ENCODE peak calls at places on chromosomes 3 and 15, in four cellular contexts. One of them, this sample, is unnamed.
A peak's percentile ranks its signal among the peaks of the same experiment; 100 is the strongest.

GRCh38 chr15:60299452-60300047 is 98.2 kb downstream of the ANXA2 start:
- DNase-seq in neural progenitor cell: peak; percentile 33
- DNase-seq in mucosa of descending colon: peak; percentile 66
- DNase-seq in body of pancreas: peak; percentile 46
- DNase-seq in this sample: peak; percentile 66

GRCh38 chr3:167874667-167875372 is 139.3 kb downstream of the SERPINI1 start:
- DNase-seq in neural progenitor cell: no peak
- DNase-seq in mucosa of descending colon: no peak
- DNase-seq in body of pancreas: no peak
- DNase-seq in this sample: no peak

GRCh38 chr3:187902041-187902471 is 156.8 kb upstream of the BCL6 start:
- DNase-seq in neural progenitor cell: no peak
- DNase-seq in mucosa of descending colon: no peak
- DNase-seq in body of pancreas: no peak
- DNase-seq in this sample: no peak

GRCh38 chr3:44825264-44825925 is 36.3 kb upstream of the TMEM42 start:
- DNase-seq in neural progenitor cell: no peak
- DNase-seq in mucosa of descending colon: no peak
- DNase-seq in body of pancreas: no peak
- DNase-seq in this sample: no peak

GRCh38 chr3:171374661-171375285 is 85.4 kb downstream of the TNIK start:
- DNase-seq in neural progenitor cell: no peak
- DNase-seq in mucosa of descending colon: no peak
- DNase-seq in body of pancreas: no peak
- DNase-seq in this sample: no peak

GRCh38 chr3:9681723-9682081 is 21.9 kb upstream of the CPNE9 start:
- DNase-seq in neural progenitor cell: no peak
- DNase-seq in mucosa of descending colon: peak; percentile 59
- DNase-seq in body of pancreas: peak; percentile 66
- DNase-seq in this sample: peak; percentile 94

GRCh38 chr3:28476194-28476593 is 127.6 kb upstream of the AZI2 start:
- DNase-seq in neural progenitor cell: peak; percentile 65
- DNase-seq in mucosa of descending colon: no peak
- DNase-seq in body of pancreas: no peak
- DNase-seq in this sample: peak; percentile 4

GRCh38 chr15:69390575-69390974 is 23.6 kb upstream of the KIF23 start:
- DNase-seq in neural progenitor cell: no peak
- DNase-seq in mucosa of descending colon: no peak
- DNase-seq in body of pancreas: no peak
- DNase-seq in this sample: no peak

GRCh38 chr3:189233225-189233858 is 61.6 kb downstream of the TPRG1 start:
- DNase-seq in neural progenitor cell: peak; percentile 75
- DNase-seq in mucosa of descending colon: peak; percentile 83
- DNase-seq in body of pancreas: peak; percentile 56
- DNase-seq in this sample: peak; percentile 75

GRCh38 chr15:52735231-52736089 is 54.7 kb downstream of the ONECUT1 start:
- DNase-seq in neural progenitor cell: peak; percentile 85
- DNase-seq in mucosa of descending colon: peak; percentile 92
- DNase-seq in body of pancreas: peak; percentile 72
- DNase-seq in this sample: peak; percentile 78

GRCh38 chr3:57738406-57738805 is 17.7 kb upstream of the SLMAP start:
- DNase-seq in neural progenitor cell: no peak
- DNase-seq in mucosa of descending colon: no peak
- DNase-seq in body of pancreas: no peak
- DNase-seq in this sample: no peak

GRCh38 chr15:70206668-70207067 is 109.0 kb upstream of the TLE3 start:
- DNase-seq in neural progenitor cell: no peak
- DNase-seq in mucosa of descending colon: no peak
- DNase-seq in body of pancreas: no peak
- DNase-seq in this sample: no peak

GRCh38 chr3:169822091-169822490 is 9.4 kb upstream of the LRRC34 start:
- DNase-seq in neural progenitor cell: no peak
- DNase-seq in mucosa of descending colon: no peak
- DNase-seq in body of pancreas: no peak
- DNase-seq in this sample: no peak

GRCh38 chr15:73781038-73781925 is 28.1 kb upstream of the INSYN1 start:
- DNase-seq in neural progenitor cell: no peak
- DNase-seq in mucosa of descending colon: no peak
- DNase-seq in body of pancreas: no peak
- DNase-seq in this sample: no peak

GRCh38 chr3:51703026-51703775 is 3.7 kb upstream of the GRM2 start:
- DNase-seq in neural progenitor cell: peak; percentile 61
- DNase-seq in mucosa of descending colon: no peak
- DNase-seq in body of pancreas: no peak
- DNase-seq in this sample: no peak

GRCh38 chr15:36117394-36117793 is 462.0 kb upstream of the CDIN1 start:
- DNase-seq in neural progenitor cell: no peak
- DNase-seq in mucosa of descending colon: no peak
- DNase-seq in body of pancreas: no peak
- DNase-seq in this sample: no peak

GRCh38 chr15:78322243-78322642 is 17.9 kb upstream of the CRABP1 start:
- DNase-seq in neural progenitor cell: no peak
- DNase-seq in mucosa of descending colon: no peak
- DNase-seq in body of pancreas: no peak
- DNase-seq in this sample: no peak

GRCh38 chr15:76377751-76378150 is 41.2 kb downstream of the ISL2 start:
- DNase-seq in neural progenitor cell: no peak
- DNase-seq in mucosa of descending colon: no peak
- DNase-seq in body of pancreas: no peak
- DNase-seq in this sample: no peak

GRCh38 chr15:83030021-83030420 is 18.6 kb upstream of the C15orf40 start:
- DNase-seq in neural progenitor cell: peak; percentile 10
- DNase-seq in mucosa of descending colon: no peak
- DNase-seq in body of pancreas: no peak
- DNase-seq in this sample: no peak

GRCh38 chr15:68186671-68187397 is 18.3 kb downstream of the CALML4 start:
- DNase-seq in neural progenitor cell: no peak
- DNase-seq in mucosa of descending colon: no peak
- DNase-seq in body of pancreas: no peak
- DNase-seq in this sample: no peak

GRCh38 chr3:108153451-108153981 is 62.7 kb upstream of the CD47 start:
- DNase-seq in neural progenitor cell: peak; percentile 77
- DNase-seq in mucosa of descending colon: peak; percentile 69
- DNase-seq in body of pancreas: peak; percentile 58
- DNase-seq in this sample: peak; percentile 45

GRCh38 chr3:10356461-10356897 is 35.6 kb upstream of the SEC13 start:
- DNase-seq in neural progenitor cell: no peak
- DNase-seq in mucosa of descending colon: no peak
- DNase-seq in body of pancreas: no peak
- DNase-seq in this sample: no peak

GRCh38 chr3:51982352-51982837 is 940 bp upstream of the ACY1 start:
- DNase-seq in neural progenitor cell: peak; percentile 68
- DNase-seq in mucosa of descending colon: peak; percentile 72
- DNase-seq in body of pancreas: peak; percentile 77
- DNase-seq in this sample: peak; percentile 98

GRCh38 chr3:46284981-46285683 is 42.9 kb downstream of the CCR3 start:
- DNase-seq in neural progenitor cell: no peak
- DNase-seq in mucosa of descending colon: peak; percentile 36
- DNase-seq in body of pancreas: no peak
- DNase-seq in this sample: peak; percentile 31

GRCh38 chr3:58071480-58071971 is 63.3 kb downstream of the FLNB start:
- DNase-seq in neural progenitor cell: no peak
- DNase-seq in mucosa of descending colon: no peak
- DNase-seq in body of pancreas: peak; percentile 37
- DNase-seq in this sample: peak; percentile 72

GRCh38 chr3:111072016-111072891 is 638 bp downstream of the NECTIN3 start:
- DNase-seq in neural progenitor cell: peak; percentile 64
- DNase-seq in mucosa of descending colon: peak; percentile 43
- DNase-seq in body of pancreas: peak; percentile 39
- DNase-seq in this sample: peak; percentile 65

GRCh38 chr15:42725331-42725903 is 11.5 kb downstream of the CDAN1 start:
- DNase-seq in neural progenitor cell: no peak
- DNase-seq in mucosa of descending colon: no peak
- DNase-seq in body of pancreas: no peak
- DNase-seq in this sample: no peak
- H3K36me3 ChIP-seq in neural progenitor cell: no peaks in the 10 kb centered on the region
- H3K36me3 ChIP-seq in mucosa of descending colon: peaks cover 10% of the 10 kb centered on the region
- H3K36me3 ChIP-seq in body of pancreas: peaks cover 32% of the 10 kb centered on the region
- H3K36me3 ChIP-seq in this sample: peaks cover 19% of the 10 kb centered on the region

DNA sequence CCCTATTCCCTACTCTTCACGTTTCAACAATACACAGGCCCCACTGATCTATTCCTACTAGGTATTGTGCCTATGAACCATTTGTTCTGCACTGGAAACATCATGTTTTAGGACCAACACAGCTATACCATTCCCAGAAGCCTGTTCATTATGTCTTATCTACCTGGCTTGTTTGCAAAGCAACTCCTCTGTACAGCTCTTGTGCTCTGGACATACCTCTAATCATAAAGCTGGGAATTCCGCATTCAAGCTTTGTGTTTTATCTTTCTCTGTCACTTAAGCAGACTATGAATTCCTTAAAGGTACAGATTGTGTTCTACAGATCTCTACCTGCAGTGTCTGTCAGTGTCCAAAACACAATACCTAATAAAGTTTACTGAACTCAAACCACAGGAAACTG is 87.5 kb upstream of the CSPG5 start:
- DNase-seq in neural progenitor cell: no peak
- DNase-seq in mucosa of descending colon: no peak
- DNase-seq in body of pancreas: no peak
- DNase-seq in this sample: no peak
- H3K36me3 ChIP-seq in neural progenitor cell: peaks cover 27% of the 10 kb centered on the region
- H3K36me3 ChIP-seq in mucosa of descending colon: no peaks in the 10 kb centered on the region
- H3K36me3 ChIP-seq in body of pancreas: peaks cover 14% of the 10 kb centered on the region
- H3K36me3 ChIP-seq in this sample: peaks cover 9% of the 10 kb centered on the region

GRCh38 chr3:29763115-29763514 is 482.2 kb downstream of the RBMS3 start:
- DNase-seq in neural progenitor cell: no peak
- DNase-seq in mucosa of descending colon: no peak
- DNase-seq in body of pancreas: no peak
- DNase-seq in this sample: no peak
- H3K36me3 ChIP-seq in neural progenitor cell: no peaks in the 10 kb centered on the region
- H3K36me3 ChIP-seq in mucosa of descending colon: no peaks in the 10 kb centered on the region
- H3K36me3 ChIP-seq in body of pancreas: no peaks in the 10 kb centered on the region
- H3K36me3 ChIP-seq in this sample: no peaks in the 10 kb centered on the region

GRCh38 chr3:114518409-114518808 is 224.6 kb downstream of the TIGIT start:
- DNase-seq in neural progenitor cell: no peak
- DNase-seq in mucosa of descending colon: no peak
- DNase-seq in body of pancreas: no peak
- DNase-seq in this sample: no peak
- H3K36me3 ChIP-seq in neural progenitor cell: no peaks in the 10 kb centered on the region
- H3K36me3 ChIP-seq in mucosa of descending colon: no peaks in the 10 kb centered on the region
- H3K36me3 ChIP-seq in body of pancreas: no peaks in the 10 kb centered on the region
- H3K36me3 ChIP-seq in this sample: no peaks in the 10 kb centered on the region

DNA sequence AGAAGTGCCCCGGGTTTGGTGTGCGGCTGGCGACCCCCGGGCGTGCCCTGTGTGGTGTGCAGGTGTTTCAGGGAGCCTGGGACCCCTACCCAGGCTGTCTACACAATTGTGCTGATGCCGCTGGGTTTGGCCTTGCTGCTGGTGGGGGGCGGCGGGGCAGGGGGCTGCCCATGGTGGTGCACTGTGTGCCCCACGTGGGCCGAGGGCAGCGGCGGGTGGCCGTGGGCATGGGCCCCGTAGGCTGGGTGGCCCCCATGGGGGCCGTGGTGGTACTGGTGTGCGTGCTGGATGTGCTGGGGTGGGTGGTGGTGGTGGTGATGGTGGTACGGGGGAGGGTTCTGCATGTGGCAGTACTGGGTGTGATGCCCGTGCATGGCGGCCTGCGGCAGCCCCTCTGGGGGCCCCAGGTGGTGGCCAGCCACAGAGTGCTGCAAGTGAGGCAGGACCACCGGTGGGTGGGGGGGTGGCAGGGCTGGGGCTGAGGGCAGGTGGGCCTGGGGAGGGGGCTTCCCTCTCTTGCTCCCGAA is 59.6 kb upstream of the RPL32 start:
- DNase-seq in neural progenitor cell: no peak
- DNase-seq in mucosa of descending colon: no peak
- DNase-seq in body of pancreas: no peak
- DNase-seq in this sample: no peak
- H3K36me3 ChIP-seq in neural progenitor cell: no peaks in the 10 kb centered on the region
- H3K36me3 ChIP-seq in mucosa of descending colon: no peaks in the 10 kb centered on the region
- H3K36me3 ChIP-seq in body of pancreas: peaks cover 15% of the 10 kb centered on the region
- H3K36me3 ChIP-seq in this sample: no peaks in the 10 kb centered on the region

DNA sequence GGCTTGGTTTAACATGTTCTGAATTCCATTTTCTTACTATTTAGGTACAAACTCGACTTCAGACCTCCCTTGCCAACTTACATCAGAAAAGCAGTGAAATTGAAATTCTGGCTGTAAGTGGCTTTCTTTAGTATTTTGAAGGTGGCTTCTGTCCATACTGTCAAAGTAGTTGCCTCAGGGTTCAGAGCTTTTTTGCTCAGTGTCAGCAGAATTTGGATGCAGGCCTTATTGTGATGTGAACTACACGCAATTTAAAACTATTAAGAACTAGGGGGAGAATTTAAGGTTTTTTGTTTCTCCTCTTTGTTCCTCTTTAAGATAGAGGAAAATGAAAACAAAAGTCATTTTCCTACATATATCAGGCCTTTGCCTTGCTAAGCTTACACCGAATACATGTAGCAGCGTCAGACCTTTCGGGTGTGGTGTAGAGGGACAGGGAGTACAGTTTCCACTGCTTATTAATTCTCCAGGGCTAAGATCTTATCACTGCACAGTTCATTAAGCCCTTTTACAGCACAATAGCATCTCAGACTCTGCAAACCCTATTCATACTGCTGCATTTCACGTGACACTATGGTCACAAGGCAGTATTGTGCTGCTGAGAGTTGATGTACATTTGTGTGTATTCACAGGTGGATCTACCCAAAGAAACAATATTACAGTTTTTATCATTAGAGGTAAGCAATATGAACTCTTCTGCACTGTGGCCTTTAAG is 6.7 kb downstream of the SRP14 start:
- DNase-seq in neural progenitor cell: no peak
- DNase-seq in mucosa of descending colon: no peak
- DNase-seq in body of pancreas: no peak
- DNase-seq in this sample: no peak
- H3K36me3 ChIP-seq in neural progenitor cell: peaks cover 25% of the 10 kb centered on the region
- H3K36me3 ChIP-seq in mucosa of descending colon: peaks cover 16% of the 10 kb centered on the region
- H3K36me3 ChIP-seq in body of pancreas: peaks cover 34% of the 10 kb centered on the region
- H3K36me3 ChIP-seq in this sample: peaks cover 23% of the 10 kb centered on the region

GRCh38 chr3:123459867-123460266 is 11.0 kb upstream of the ADCY5 start:
- DNase-seq in neural progenitor cell: peak; percentile 68
- DNase-seq in mucosa of descending colon: no peak
- DNase-seq in body of pancreas: no peak
- DNase-seq in this sample: no peak

GRCh38 chr3:123458255-123458654 is 9.4 kb upstream of the ADCY5 start:
- DNase-seq in neural progenitor cell: no peak
- DNase-seq in mucosa of descending colon: no peak
- DNase-seq in body of pancreas: no peak
- DNase-seq in this sample: no peak

GRCh38 chr3:123453675-123454074 is 4.8 kb upstream of the ADCY5 start:
- DNase-seq in neural progenitor cell: no peak
- DNase-seq in mucosa of descending colon: no peak
- DNase-seq in body of pancreas: no peak
- DNase-seq in this sample: no peak

DNA sequence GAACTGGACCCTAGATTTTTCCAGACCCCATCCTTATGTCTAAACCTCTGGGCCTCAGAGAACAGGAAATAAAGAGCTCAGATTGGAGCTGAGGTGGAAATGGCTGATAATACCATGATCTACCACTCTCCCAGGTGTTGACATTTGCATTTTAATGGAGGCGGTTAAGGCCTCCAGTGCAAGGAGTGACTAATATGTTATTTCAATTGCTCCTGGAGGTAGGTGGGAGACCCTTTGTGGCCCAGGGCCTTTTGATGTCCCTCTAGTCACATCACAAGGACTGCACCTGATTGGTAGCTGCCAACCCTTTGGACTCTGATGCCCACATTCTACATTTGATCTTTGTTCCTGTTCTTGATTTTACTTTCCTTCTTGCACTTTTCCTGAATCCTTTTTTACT is 9.0 kb upstream of the ADCY5 start:
- DNase-seq in neural progenitor cell: no peak
- DNase-seq in mucosa of descending colon: no peak
- DNase-seq in body of pancreas: no peak
- DNase-seq in this sample: no peak
- H3K36me3 ChIP-seq in neural progenitor cell: no peaks in the 10 kb centered on the region
- H3K36me3 ChIP-seq in mucosa of descending colon: no peaks in the 10 kb centered on the region
- H3K36me3 ChIP-seq in body of pancreas: no peaks in the 10 kb centered on the region
- H3K36me3 ChIP-seq in this sample: no peaks in the 10 kb centered on the region

This sample was measured in small intestine.